ENCODE peak calls at places on chromosomes 3 and 15, in seven cellular contexts. Z, R, B, V, P, Q and U are unnamed samples.

GRCh38 chr3:134251731-134252391 is 1.2 kb upstream of the RYK start:
- DNase-seq in Z (no peak), B (no peak), V (no peak), P (peak), R (no peak), Q (peak), U (no peak)

GRCh38 chr15:33639968-33640367 is 328.3 kb upstream of the CHRM5 start:
- DNase-seq in Z (no peak), Q (no peak), V (no peak), P (no peak), B (no peak), R (no peak), U (no peak)

GRCh38 chr3:99859855-99860254 is 42.2 kb downstream of the CMSS1 start:
- DNase-seq in Z (peak), P (no peak), B (no peak), Q (no peak), V (peak), R (peak), U (peak)

GRCh38 chr3:11522953-11523792 is 120.5 kb downstream of the VGLL4 start:
- DNase-seq in B (no peak), V (peak), R (no peak), P (no peak), Q (no peak), Z (peak), U (no peak)

GRCh38 chr15:35657679-35658201 is 111.8 kb upstream of the DPH6 start:
- DNase-seq in R (peak), P (no peak), Z (peak), B (no peak), Q (no peak), V (peak), U (peak)

GRCh38 chr15:90557651-90558084 is 27.9 kb downstream of the CRTC3 start:
- DNase-seq in B (peak), Q (no peak), Z (no peak), R (peak), P (peak), V (peak), U (peak)

GRCh38 chr15:38017721-38018120 is 83.3 kb downstream of the TMCO5A start:
- DNase-seq in Z (no peak), Q (no peak), P (no peak), V (no peak), R (no peak), B (no peak), U (no peak)

GRCh38 chr3:106349191-106349881 is 480.5 kb upstream of the CBLB start:
- DNase-seq in Z (peak), V (no peak), B (no peak), P (no peak), R (no peak), Q (no peak), U (peak)

GRCh38 chr3:187743195-187744141 is 1.8 kb downstream of the BCL6 start:
- DNase-seq in V (peak), Q (peak), B (peak), R (peak), Z (peak), P (no peak), U (peak)

GRCh38 chr3:13507791-13508339 is 27.8 kb downstream of the HDAC11 start:
- DNase-seq in B (no peak), V (no peak), P (peak), R (peak), Q (no peak), Z (peak), U (peak)

GRCh38 chr3:114741066-114741465 is 406.0 kb downstream of the ZBTB20 start:
- DNase-seq in V (peak), Q (no peak), Z (no peak), P (no peak), R (peak), B (no peak), U (no peak)

GRCh38 chr3:114743746-114744145 is 403.3 kb downstream of the ZBTB20 start:
- DNase-seq in P (no peak), V (no peak), B (no peak), R (no peak), Q (no peak), Z (no peak), U (no peak)

GRCh38 chr3:114745322-114746240 is 401.5 kb downstream of the ZBTB20 start:
- DNase-seq in Z (peak), B (no peak), V (peak), P (no peak), R (peak), Q (no peak), U (peak)

DNA sequence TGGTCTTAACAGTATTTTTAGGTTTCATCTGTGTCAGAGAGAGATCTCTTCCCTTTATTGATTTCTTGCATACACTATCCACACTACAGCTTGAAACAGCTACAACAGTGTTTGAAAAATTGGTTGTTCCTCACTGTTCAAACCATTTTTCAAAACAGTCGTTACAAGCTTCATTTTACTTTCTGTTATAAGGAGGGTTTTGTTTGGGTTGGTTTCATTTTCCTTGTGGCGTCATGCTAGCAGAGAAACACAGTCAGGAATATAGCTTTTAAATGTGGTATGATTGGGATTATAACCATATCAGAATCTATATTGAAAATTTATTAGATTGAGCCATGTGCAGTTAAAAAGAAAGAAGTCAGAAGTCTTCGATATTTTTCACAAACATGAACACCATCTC is 400.6 kb downstream of the ZBTB20 start:
- DNase-seq in V (peak), P (no peak), Z (no peak), R (no peak), B (no peak), Q (no peak), U (peak)
- H3K4me3 ChIP-seq in V (peak), P (peak), Z (no peak), R (no peak), B (no peak), Q (no peak), U (no peak)

GRCh38 chr3:184336484-184337230 is 743 bp upstream of the FAM131A start:
- DNase-seq in P (no peak), B (no peak), Z (peak), Q (peak), V (peak), R (peak), U (peak)

GRCh38 chr3:184335661-184336483 is 1.5 kb upstream of the FAM131A start:
- DNase-seq in P (peak), B (peak), R (peak), V (peak), Z (peak), Q (peak), U (peak)

GRCh38 chr3:184334470-184335158 is 2.8 kb upstream of the FAM131A start:
- DNase-seq in R (peak), P (no peak), V (peak), Z (peak), Q (no peak), B (no peak), U (no peak)

GRCh38 chr3:184333700-184334099 is 3.7 kb upstream of the FAM131A start:
- DNase-seq in B (no peak), P (no peak), Z (no peak), Q (no peak), V (no peak), R (no peak), U (no peak)

DNA sequence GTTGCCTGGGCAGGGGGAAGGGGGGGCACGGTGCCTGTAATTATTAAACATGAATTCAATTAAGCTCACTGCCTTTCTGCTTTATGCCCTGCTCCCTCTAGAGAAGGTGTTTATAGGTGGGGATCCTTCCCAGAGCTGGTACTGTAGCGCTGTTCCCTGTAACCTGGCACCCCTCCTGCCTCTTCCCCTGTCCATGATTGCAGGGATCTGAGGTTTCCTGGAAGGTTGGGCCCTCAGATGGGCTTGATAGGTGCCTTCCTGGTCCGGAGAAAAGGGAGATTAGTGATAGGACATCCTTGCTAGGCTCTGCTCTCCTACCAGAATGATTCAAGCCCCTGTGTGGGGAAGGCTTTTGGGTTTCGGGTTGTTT is 2.1 kb upstream of the FAM131A start:
- DNase-seq in V (no peak), P (no peak), B (no peak), Q (no peak), Z (no peak), R (no peak), U (no peak)
- H3K4me3 ChIP-seq in V (no peak), P (peak), B (no peak), Q (peak), Z (peak), R (no peak), U (no peak)

GRCh38 chr15:59528429-59528828 is 83.2 kb upstream of the GCNT3 start:
- DNase-seq in R (no peak), B (no peak), Z (no peak), P (no peak), V (no peak), Q (no peak), U (no peak)

GRCh38 chr15:59522988-59523461 is 85.0 kb downstream of the FAM81A start:
- DNase-seq in Z (no peak), B (no peak), P (no peak), Q (peak), R (no peak), V (no peak), U (no peak)

GRCh38 chr15:59523702-59524101 is 85.7 kb downstream of the FAM81A start:
- DNase-seq in Q (no peak), R (no peak), V (no peak), P (no peak), B (no peak), Z (no peak), U (no peak)

GRCh38 chr15:59521443-59521842 is 83.5 kb downstream of the FAM81A start:
- DNase-seq in P (no peak), R (no peak), V (no peak), Z (no peak), B (no peak), Q (no peak), U (no peak)

GRCh38 chr15:59524331-59524731 is 86.3 kb downstream of the FAM81A start:
- DNase-seq in B (no peak), R (no peak), Q (no peak), V (no peak), Z (no peak), P (no peak), U (no peak)
- H3K4me3 ChIP-seq in B (no peak), R (no peak), Q (no peak), V (no peak), Z (no peak), P (no peak), U (no peak)

DNA sequence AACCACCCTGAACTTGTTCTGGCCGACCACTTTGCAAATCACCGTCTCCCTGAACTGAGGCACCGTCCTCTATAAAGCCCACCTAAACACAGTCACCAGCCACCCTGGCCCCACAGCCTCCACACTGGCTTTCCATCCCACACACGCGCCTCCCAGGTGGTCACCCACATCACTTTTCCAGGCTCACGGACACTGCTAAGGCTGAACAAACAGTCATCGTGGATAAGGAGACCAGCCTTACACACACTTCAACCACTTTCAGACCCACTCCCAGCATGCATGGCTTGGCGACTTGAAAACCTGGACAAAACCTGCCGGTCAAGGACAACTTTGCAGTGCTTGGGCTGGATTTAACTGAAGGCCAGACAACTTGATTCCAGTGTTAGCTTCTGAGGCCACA is 8.4 kb downstream of the CHSY1 start:
- DNase-seq in B (no peak), R (no peak), V (no peak), P (no peak), Q (peak), Z (no peak), U (no peak)
- H3K4me3 ChIP-seq in B (no peak), R (no peak), V (no peak), P (no peak), Q (no peak), Z (no peak), U (no peak)

DNA sequence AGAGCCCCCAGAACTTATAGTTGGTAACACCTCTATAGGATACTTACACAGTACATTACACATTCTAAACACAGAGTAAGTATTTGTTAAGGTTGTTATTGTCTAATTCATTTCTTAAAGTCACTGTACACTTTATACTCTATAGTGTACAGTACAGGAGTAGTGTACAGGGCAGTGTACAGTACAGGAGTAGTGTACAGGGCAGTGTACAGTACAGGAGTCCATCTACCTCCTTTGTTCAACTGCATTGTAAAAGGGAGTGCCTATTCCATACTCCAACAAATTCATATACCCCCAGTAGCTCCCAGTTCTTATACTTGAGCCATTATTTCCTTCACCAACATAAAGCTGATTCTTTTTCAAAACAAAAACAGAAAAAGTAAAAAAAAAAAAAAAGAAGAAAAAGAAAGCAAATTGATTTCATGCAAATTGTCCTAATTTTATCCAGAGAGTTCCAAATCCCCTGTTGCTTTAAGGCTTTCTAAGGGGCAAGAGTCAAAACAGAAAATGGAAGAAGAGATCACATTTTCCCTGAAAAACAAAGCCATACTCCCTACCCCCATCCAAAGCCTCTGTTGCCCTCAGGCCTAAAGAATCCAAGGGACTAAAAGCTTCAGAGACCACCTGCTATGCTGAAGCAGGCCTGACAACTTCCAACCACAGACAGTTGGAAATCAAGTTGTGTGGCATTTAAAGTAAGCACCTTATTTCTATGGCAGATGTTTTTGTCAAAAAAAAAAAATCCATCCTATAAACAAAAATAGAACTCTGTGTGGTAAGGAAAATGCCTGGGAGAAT is 125.6 kb downstream of the PLCH1 start:
- DNase-seq in Z (no peak), V (no peak), Q (peak), P (no peak), B (no peak), R (no peak), U (no peak)
- H3K4me3 ChIP-seq in Z (no peak), V (no peak), Q (peak), P (no peak), B (no peak), R (no peak), U (no peak)